ENCODE peak calls at places on chromosomes 2 and 18, in five cellular contexts. Y is SK-N-SH, L is K562, W is astrocyte, X is H9. F is an unnamed sample.

GRCh38 chr2:65501074-65501473 is 68.7 kb upstream of the SPRED2 start:
- DNase-seq in Y (no peak), X (no peak), W (no peak), L (no peak), F (no peak)

GRCh38 chr2:70670626-70671025 is 97.4 kb downstream of the ADD2 start:
- DNase-seq in Y (no peak), W (no peak), L (no peak), X (peak; percentile 11), F (no peak)

GRCh38 chr2:43265006-43265770 is 38.8 kb upstream of the ZFP36L2 start:
- DNase-seq in L (no peak), X (no peak), Y (no peak), W (peak; percentile 64), F (no peak)

GRCh38 chr2:205343103-205343502 is 339.2 kb upstream of the NRP2 start:
- DNase-seq in L (no peak), W (no peak), Y (no peak), X (no peak), F (no peak)

GRCh38 chr2:33047939-33048338 is 101.2 kb downstream of the LTBP1 start:
- DNase-seq in L (no peak), X (no peak), Y (no peak), W (peak; percentile 75), F (no peak)

GRCh38 chr2:79832540-79833234 is 319.8 kb downstream of the CTNNA2 start:
- DNase-seq in L (no peak), Y (no peak), W (peak; percentile 38), X (peak; percentile 52), F (no peak)

GRCh38 chr2:64273524-64274398 is 129.5 kb upstream of the PELI1 start:
- DNase-seq in X (no peak), L (no peak), W (peak; percentile 95), Y (peak; percentile 27), F (peak; percentile 77)

GRCh38 chr2:3122525-3122924 is 255.1 kb downstream of the EIPR1 start:
- DNase-seq in L (no peak), X (no peak), Y (peak; percentile 70), W (no peak), F (no peak)

GRCh38 chr18:4203525-4203924 is 251.6 kb downstream of the DLGAP1 start:
- DNase-seq in W (no peak), X (no peak), L (no peak), Y (no peak), F (no peak)

GRCh38 chr2:159094173-159094737 is 125.8 kb downstream of the TANC1 start:
- DNase-seq in W (peak; percentile 83), L (no peak), Y (no peak), X (no peak), F (peak; percentile 81)

GRCh38 chr2:104658149-104658839 is 195.6 kb upstream of the POU3F3 start:
- DNase-seq in X (peak; percentile 75), Y (peak; percentile 37), L (no peak), W (peak; percentile 5), F (no peak)

GRCh38 chr2:45285311-45285710 is 276.1 kb upstream of the SIX2 start:
- DNase-seq in Y (no peak), L (no peak), X (no peak), W (no peak), F (no peak)
- TF ChIP-seq CTCF in Y (no peak), L (no peak), X (no peak), W (no peak), F (no peak)

DNA sequence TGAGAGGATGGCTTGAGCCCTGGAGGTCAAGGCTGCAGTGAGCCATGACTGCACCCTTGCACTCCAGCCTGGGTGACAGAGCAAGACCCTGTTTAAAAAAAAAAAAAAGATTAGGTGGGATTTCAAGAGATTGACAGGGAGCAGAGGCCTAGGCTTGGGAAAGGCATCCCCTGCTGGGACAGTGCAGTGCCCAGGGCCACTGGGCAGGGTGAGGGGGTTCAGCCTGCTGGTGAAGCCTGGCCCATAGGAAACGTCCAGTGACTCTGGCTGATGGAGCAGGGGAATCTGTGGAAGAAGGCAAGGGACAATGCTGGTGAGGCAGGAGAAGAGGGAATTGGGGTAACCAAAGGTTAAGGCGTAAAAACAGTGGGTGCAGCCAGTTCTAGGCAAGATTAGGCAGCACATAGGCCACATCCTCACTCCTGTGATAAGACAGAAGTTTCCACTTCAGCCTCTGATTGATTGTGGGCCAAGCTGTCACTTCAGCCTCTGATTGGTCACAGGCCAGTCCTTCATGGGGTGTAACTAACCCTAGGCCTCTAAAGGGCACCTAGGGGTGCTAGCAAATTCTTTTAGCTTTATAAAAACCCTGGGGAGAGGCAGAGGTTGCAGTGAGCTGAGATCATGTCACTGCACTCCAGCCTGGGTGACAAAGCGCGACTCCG is 128.6 kb downstream of the MSH2 start:
- DNase-seq in L (no peak), W (no peak), X (no peak), Y (no peak), F (no peak)
- H3K9ac ChIP-seq in L (no peak overlapping the region), W (no peak overlapping the region), X (no peak overlapping the region), Y (no peak overlapping the region), F (no peak overlapping the region)

DNA sequence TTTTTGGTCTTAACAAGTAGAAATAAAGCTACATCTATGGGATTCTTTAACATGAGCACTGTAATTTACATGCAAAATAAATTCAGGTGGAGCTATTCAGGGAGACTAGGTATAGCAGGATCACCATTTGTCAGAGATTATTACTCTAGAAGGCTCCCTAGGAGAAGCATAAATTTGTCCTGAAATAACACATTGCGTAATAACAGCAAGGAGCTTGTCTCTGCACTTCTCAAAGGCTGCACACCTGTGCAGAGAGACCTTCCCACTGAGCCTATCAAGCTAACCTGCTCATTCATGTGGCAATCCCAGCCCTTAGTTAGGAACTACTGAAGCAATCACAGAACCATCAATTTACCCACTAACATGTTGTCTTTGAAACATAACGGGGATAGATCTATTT is 437.4 kb upstream of the MC4R start:
- DNase-seq in W (no peak), L (no peak), X (no peak), Y (no peak), F (no peak)
- TF ChIP-seq CTCF in W (no peak), L (no peak), X (no peak), Y (no peak), F (no peak)

GRCh38 chr18:58671941-58672565 is 788 bp downstream of the MALT1 start:
- DNase-seq in W (peak; percentile 36), L (no peak), X (no peak), Y (no peak), F (peak; percentile 52)

GRCh38 chr18:58668897-58669296 is 2.4 kb upstream of the MALT1 start:
- DNase-seq in W (peak; percentile 80), X (no peak), Y (no peak), L (no peak), F (no peak)

GRCh38 chr18:58671122-58671940 is at the start of gene MALT1:
- DNase-seq in Y (peak; percentile 98), X (peak; percentile 93), L (peak; percentile 93), W (peak; percentile 77), F (peak; percentile 97)

GRCh38 chr18:58669731-58670379 is 1.4 kb upstream of the MALT1 start:
- DNase-seq in Y (no peak), L (no peak), W (peak; percentile 89), X (no peak), F (peak; percentile 46)

DNA sequence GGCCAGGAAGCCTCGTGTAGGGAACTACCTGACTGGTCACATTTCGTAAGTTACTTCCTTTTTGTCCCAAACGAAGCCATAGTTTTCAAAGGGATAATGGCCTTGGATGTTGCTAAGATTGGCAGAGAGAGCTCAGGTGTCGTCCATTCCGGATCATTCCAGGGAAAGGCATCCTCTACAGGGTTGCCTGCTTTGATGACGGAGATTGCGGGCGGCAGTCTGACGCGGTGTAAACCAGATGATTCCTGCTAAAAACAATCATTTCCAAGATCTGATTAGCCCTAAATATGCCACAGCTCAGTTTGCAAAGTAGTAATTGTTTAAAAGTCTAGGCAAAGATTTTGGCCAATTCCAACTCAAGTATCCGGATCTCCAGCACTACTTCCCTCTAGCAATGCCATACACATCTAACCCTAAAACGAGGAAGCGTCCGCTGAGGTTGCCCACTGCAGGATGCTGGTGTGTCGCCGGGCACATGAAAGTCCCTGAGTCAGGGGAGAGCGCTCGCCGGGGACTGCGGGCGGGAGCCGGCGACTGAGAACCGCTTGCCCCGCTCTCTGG is 624 bp upstream of the MALT1 start:
- DNase-seq in L (no peak), X (no peak), W (peak; percentile 58), Y (peak; percentile 27), F (peak; percentile 40)
- H3K9ac ChIP-seq in L (peak overlapping the region; percentile 80), X (peak overlapping the region; percentile 53), W (peak overlapping the region; percentile 90), Y (peak overlapping the region; percentile 69), F (peak overlapping the region; percentile 81)

GRCh38 chr18:50507120-50507590 is 52.7 kb upstream of the MAPK4 start:
- DNase-seq in Y (peak; percentile 61), W (no peak), L (peak; percentile 20), X (peak; percentile 76), F (no peak)
- TF ChIP-seq CTCF in Y (peak; percentile 57), W (peak; percentile 55), L (peak; percentile 65), X (peak; percentile 92), F (peak; percentile 40)

DNA sequence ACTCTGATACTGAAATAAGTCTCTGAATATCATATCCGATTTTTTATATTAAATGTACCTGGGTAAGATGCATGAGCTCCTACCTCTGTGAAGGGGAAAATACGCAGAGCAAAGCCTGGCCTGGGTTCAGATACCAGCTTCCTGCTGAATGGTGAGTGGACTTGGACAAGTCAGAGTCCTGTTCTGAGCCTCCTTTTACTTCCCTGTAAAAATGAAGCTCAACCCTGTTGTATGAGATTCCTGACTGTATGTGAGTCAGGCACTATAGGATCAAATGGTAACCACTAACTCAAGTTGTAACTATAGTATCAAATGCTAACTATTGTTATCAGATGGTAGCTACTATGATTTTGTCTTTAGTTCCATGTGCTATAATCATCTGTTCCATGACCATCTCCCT is 561.7 kb downstream of the CNTNAP5 start:
- DNase-seq in X (no peak), L (no peak), W (no peak), Y (no peak), F (no peak)
- H3K9ac ChIP-seq in X (no peak overlapping the region), L (no peak overlapping the region), W (no peak overlapping the region), Y (no peak overlapping the region), F (no peak overlapping the region)

F was measured in colonic mucosa.